ENCODE peak calls at places on chromosomes 11 and 22, in four cellular contexts. One of them, this sample, is unnamed.
A peak's percentile ranks its signal among the peaks of the same experiment; 100 is the strongest.

GRCh38 chr11:82843057-82843795 is 57.0 kb downstream of the PRCP start:
- DNase-seq in psoas muscle: no peak
- DNase-seq in PC-3: peak; percentile 82
- DNase-seq in adrenal gland: no peak
- DNase-seq in this sample: no peak

GRCh38 chr11:116473236-116473769 is 299.5 kb downstream of the BUD13 start:
- DNase-seq in psoas muscle: no peak
- DNase-seq in PC-3: no peak
- DNase-seq in adrenal gland: no peak
- DNase-seq in this sample: no peak

GRCh38 chr11:101127699-101128570 is 1.7 kb downstream of the PGR start:
- DNase-seq in psoas muscle: peak; percentile 19
- DNase-seq in PC-3: no peak
- DNase-seq in adrenal gland: peak; percentile 25
- DNase-seq in this sample: peak; percentile 11

GRCh38 chr11:43933226-43933607 is 9.2 kb upstream of the C11orf96 start:
- DNase-seq in psoas muscle: no peak
- DNase-seq in PC-3: no peak
- DNase-seq in adrenal gland: no peak
- DNase-seq in this sample: no peak

GRCh38 chr22:31093956-31094622 is 13.0 kb downstream of the SMTN start:
- DNase-seq in psoas muscle: peak; percentile 54
- DNase-seq in PC-3: no peak
- DNase-seq in adrenal gland: peak; percentile 15
- DNase-seq in this sample: no peak

GRCh38 chr11:72100462-72100861 is 2.6 kb downstream of the LAMTOR1 start:
- DNase-seq in psoas muscle: no peak
- DNase-seq in PC-3: no peak
- DNase-seq in adrenal gland: no peak
- DNase-seq in this sample: no peak

GRCh38 chr11:108307751-108308150 is 84.9 kb downstream of the ATM start:
- DNase-seq in psoas muscle: no peak
- DNase-seq in PC-3: no peak
- DNase-seq in adrenal gland: no peak
- DNase-seq in this sample: no peak

GRCh38 chr11:105553015-105553414 is 56.9 kb upstream of the GRIA4 start:
- DNase-seq in psoas muscle: no peak
- DNase-seq in PC-3: peak; percentile 64
- DNase-seq in adrenal gland: no peak
- DNase-seq in this sample: no peak

GRCh38 chr11:110196241-110196754 is 100.1 kb downstream of the RDX start:
- DNase-seq in psoas muscle: no peak
- DNase-seq in PC-3: peak; percentile 97
- DNase-seq in adrenal gland: no peak
- DNase-seq in this sample: no peak

GRCh38 chr11:69234740-69235710 is 58.9 kb upstream of the MYEOV start:
- DNase-seq in psoas muscle: no peak
- DNase-seq in PC-3: no peak
- DNase-seq in adrenal gland: no peak
- DNase-seq in this sample: no peak

GRCh38 chr11:89626366-89626765 is 83.7 kb upstream of the TRIM77 start:
- DNase-seq in psoas muscle: no peak
- DNase-seq in PC-3: no peak
- DNase-seq in adrenal gland: no peak
- DNase-seq in this sample: no peak

GRCh38 chr11:14417975-14418374 is 59.0 kb upstream of the RRAS2 start:
- DNase-seq in psoas muscle: no peak
- DNase-seq in PC-3: no peak
- DNase-seq in adrenal gland: no peak
- DNase-seq in this sample: no peak

GRCh38 chr11:118791015-118791960 is at the start of gene DDX6:
- DNase-seq in psoas muscle: peak; percentile 92
- DNase-seq in PC-3: peak; percentile 75
- DNase-seq in adrenal gland: peak; percentile 93
- DNase-seq in this sample: peak; percentile 95

GRCh38 chr11:19344661-19345518 is 104.1 kb upstream of the E2F8 start:
- DNase-seq in psoas muscle: peak; percentile 59
- DNase-seq in PC-3: peak; percentile 84
- DNase-seq in adrenal gland: peak; percentile 33
- DNase-seq in this sample: peak; percentile 54

GRCh38 chr11:19803506-19803998 is 90.9 kb downstream of the NAV2 start:
- DNase-seq in psoas muscle: no peak
- DNase-seq in PC-3: peak; percentile 60
- DNase-seq in adrenal gland: no peak
- DNase-seq in this sample: no peak

GRCh38 chr22:23431337-23432072 is 148.6 kb downstream of the IGLL1 start:
- DNase-seq in psoas muscle: no peak
- DNase-seq in PC-3: peak; percentile 2
- DNase-seq in adrenal gland: peak; percentile 32
- DNase-seq in this sample: no peak

GRCh38 chr11:108793611-108794010 is 128.7 kb downstream of the DDX10 start:
- DNase-seq in psoas muscle: no peak
- DNase-seq in PC-3: no peak
- DNase-seq in adrenal gland: no peak
- DNase-seq in this sample: no peak

GRCh38 chr11:119091083-119091650 is 6.5 kb downstream of the HMBS start:
- DNase-seq in psoas muscle: no peak
- DNase-seq in PC-3: no peak
- DNase-seq in adrenal gland: no peak
- DNase-seq in this sample: no peak

GRCh38 chr11:45393826-45394225 is 107.7 kb upstream of the SYT13 start:
- DNase-seq in psoas muscle: no peak
- DNase-seq in PC-3: no peak
- DNase-seq in adrenal gland: no peak
- DNase-seq in this sample: no peak

GRCh38 chr11:75797796-75798195 is 17.2 kb upstream of the UVRAG start:
- DNase-seq in psoas muscle: no peak
- DNase-seq in PC-3: peak; percentile 56
- DNase-seq in adrenal gland: no peak
- DNase-seq in this sample: no peak

GRCh38 chr11:73335204-73335923 is 27.3 kb downstream of the ARHGEF17 start:
- DNase-seq in psoas muscle: peak; percentile 82
- DNase-seq in PC-3: peak; percentile 94
- DNase-seq in adrenal gland: peak; percentile 73
- DNase-seq in this sample: peak; percentile 85

GRCh38 chr11:117495357-117495756 is 167.7 kb downstream of the CEP164 start:
- DNase-seq in psoas muscle: no peak
- DNase-seq in PC-3: no peak
- DNase-seq in adrenal gland: no peak
- DNase-seq in this sample: peak; percentile 52

GRCh38 chr22:43528601-43529360 is 117.0 kb downstream of the MPPED1 start:
- DNase-seq in psoas muscle: no peak
- DNase-seq in PC-3: no peak
- DNase-seq in adrenal gland: no peak
- DNase-seq in this sample: no peak

GRCh38 chr22:30637701-30638114 is 2.1 kb downstream of the SLC35E4 start:
- DNase-seq in psoas muscle: no peak
- DNase-seq in PC-3: no peak
- DNase-seq in adrenal gland: no peak
- DNase-seq in this sample: no peak

GRCh38 chr11:46710821-46711269 is 8.2 kb upstream of the F2 start:
- DNase-seq in psoas muscle: peak; percentile 75
- DNase-seq in PC-3: peak; percentile 43
- DNase-seq in adrenal gland: peak; percentile 94
- DNase-seq in this sample: no peak

GRCh38 chr11:123585206-123585605 is 69.2 kb downstream of the SCN3B start:
- DNase-seq in psoas muscle: no peak
- DNase-seq in PC-3: no peak
- DNase-seq in adrenal gland: no peak
- DNase-seq in this sample: no peak

GRCh38 chr22:46233231-46233630 is 16.9 kb downstream of the CDPF1 start:
- DNase-seq in psoas muscle: peak; percentile 62
- DNase-seq in PC-3: peak; percentile 54
- DNase-seq in adrenal gland: peak; percentile 94
- DNase-seq in this sample: peak; percentile 80

GRCh38 chr11:133619973-133620372 is 87.7 kb upstream of the OPCML start:
- DNase-seq in psoas muscle: no peak
- DNase-seq in PC-3: no peak
- DNase-seq in adrenal gland: no peak
- DNase-seq in this sample: no peak

GRCh38 chr11:95502522-95502921 is 271.5 kb upstream of the SESN3 start:
- DNase-seq in psoas muscle: no peak
- DNase-seq in PC-3: no peak
- DNase-seq in adrenal gland: no peak
- DNase-seq in this sample: no peak

GRCh38 chr11:15148181-15148580 is 33.5 kb downstream of the INSC start:
- DNase-seq in psoas muscle: no peak
- DNase-seq in PC-3: no peak
- DNase-seq in adrenal gland: no peak
- DNase-seq in this sample: no peak

GRCh38 chr11:93198221-93198650 is 445 bp upstream of the SLC36A4 start:
- DNase-seq in psoas muscle: no peak
- DNase-seq in PC-3: peak; percentile 55
- DNase-seq in adrenal gland: no peak
- DNase-seq in this sample: no peak

GRCh38 chr11:13993096-13993760 is 30.7 kb downstream of the SPON1 start:
- DNase-seq in psoas muscle: no peak
- DNase-seq in PC-3: no peak
- DNase-seq in adrenal gland: no peak
- DNase-seq in this sample: no peak

GRCh38 chr11:126583101-126583500 is 227.6 kb downstream of the ST3GAL4 start:
- DNase-seq in psoas muscle: no peak
- DNase-seq in PC-3: no peak
- DNase-seq in adrenal gland: no peak
- DNase-seq in this sample: no peak

GRCh38 chr11:126583594-126583993 is 228.1 kb downstream of the ST3GAL4 start:
- DNase-seq in psoas muscle: no peak
- DNase-seq in PC-3: no peak
- DNase-seq in adrenal gland: no peak
- DNase-seq in this sample: no peak

GRCh38 chr11:126586303-126586627 is 230.8 kb downstream of the ST3GAL4 start:
- DNase-seq in psoas muscle: no peak
- DNase-seq in PC-3: no peak
- DNase-seq in adrenal gland: no peak
- DNase-seq in this sample: no peak

GRCh38 chr11:126584028-126584427 is 228.5 kb downstream of the ST3GAL4 start:
- DNase-seq in psoas muscle: no peak
- DNase-seq in PC-3: no peak
- DNase-seq in adrenal gland: no peak
- DNase-seq in this sample: no peak

GRCh38 chr11:126585388-126586302 is 230.2 kb downstream of the ST3GAL4 start:
- DNase-seq in psoas muscle: peak; percentile 58
- DNase-seq in PC-3: peak; percentile 93
- DNase-seq in adrenal gland: peak; percentile 74
- DNase-seq in this sample: peak; percentile 69
- H3K4me3 ChIP-seq in psoas muscle: peak overlapping the region; percentile 35
- H3K4me3 ChIP-seq in PC-3: peak overlapping the region; percentile 32
- H3K4me3 ChIP-seq in adrenal gland: no peak overlapping the region
- H3K4me3 ChIP-seq in this sample: peak overlapping the region; percentile 11

DNA sequence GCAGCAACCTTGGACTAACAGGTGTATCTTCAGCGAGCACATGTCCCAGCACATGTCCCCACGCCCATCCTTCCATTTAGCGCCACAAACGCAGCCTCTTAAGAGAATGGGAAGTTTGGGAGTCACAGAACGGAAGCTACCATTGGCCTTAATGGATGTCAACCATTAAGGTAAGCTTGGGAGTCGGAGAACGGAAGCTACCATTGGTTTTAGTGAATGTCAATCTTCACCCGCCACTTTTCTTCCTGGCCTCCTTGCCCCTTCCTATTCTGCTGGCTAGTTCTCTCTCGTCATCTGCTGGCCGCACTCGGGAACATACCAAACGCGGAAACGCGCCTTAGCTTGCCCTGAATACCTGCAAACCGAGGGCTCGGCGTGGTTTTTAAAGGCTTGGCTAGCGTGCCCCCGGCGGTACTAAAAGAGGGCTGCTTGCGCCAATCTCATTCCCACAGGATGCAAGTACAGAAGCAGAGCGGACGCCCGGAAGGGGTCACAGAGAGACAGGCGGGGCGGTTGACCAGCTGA is 24.3 kb downstream of the GLYATL1 start:
- DNase-seq in psoas muscle: no peak
- DNase-seq in PC-3: no peak
- DNase-seq in adrenal gland: no peak
- DNase-seq in this sample: no peak
- TF ChIP-seq CTCF in psoas muscle: no peak
- TF ChIP-seq CTCF in PC-3: no peak
- TF ChIP-seq CTCF in adrenal gland: no peak
- TF ChIP-seq CTCF in this sample: no peak

DNA sequence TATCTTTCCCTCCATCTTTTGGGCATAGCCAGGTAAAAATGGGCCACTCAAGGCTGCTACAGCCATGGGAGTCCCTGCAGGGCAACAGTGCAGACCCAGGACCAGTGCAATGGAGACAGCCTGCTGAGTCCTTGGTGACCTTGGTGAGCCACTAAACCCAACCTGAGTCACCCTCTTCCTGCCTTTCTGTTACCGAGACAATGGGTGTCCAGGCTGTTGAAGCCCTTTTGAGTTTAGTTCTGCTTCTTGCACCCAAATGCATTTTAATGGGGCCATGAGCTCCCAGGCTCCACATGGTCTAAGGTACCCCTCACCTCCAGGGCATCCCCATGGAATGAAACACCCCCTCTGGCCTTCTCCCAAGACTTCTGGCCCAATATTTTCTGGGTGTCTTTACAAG is 874 bp upstream of the PLAAT4 start:
- DNase-seq in psoas muscle: no peak
- DNase-seq in PC-3: no peak
- DNase-seq in adrenal gland: no peak
- DNase-seq in this sample: no peak
- H3K4me1 ChIP-seq in psoas muscle: peaks cover 19% of the 10 kb centered on the region
- H3K4me1 ChIP-seq in PC-3: peaks cover 35% of the 10 kb centered on the region
- H3K4me1 ChIP-seq in adrenal gland: no peaks in the 10 kb centered on the region
- H3K4me1 ChIP-seq in this sample: no peaks in the 10 kb centered on the region

GRCh38 chr11:61963016-61963281 is 4.5 kb downstream of the FTH1 start:
- DNase-seq in psoas muscle: no peak
- DNase-seq in PC-3: no peak
- DNase-seq in adrenal gland: peak; percentile 59
- DNase-seq in this sample: no peak

GRCh38 chr11:61967177-61967923 is at the start of gene FTH1:
- DNase-seq in psoas muscle: peak; percentile 93
- DNase-seq in PC-3: peak; percentile 96
- DNase-seq in adrenal gland: peak; percentile 92
- DNase-seq in this sample: peak; percentile 87

GRCh38 chr11:61966673-61967176 is 709 bp downstream of the FTH1 start:
- DNase-seq in psoas muscle: no peak
- DNase-seq in PC-3: peak; percentile 49
- DNase-seq in adrenal gland: peak; percentile 47
- DNase-seq in this sample: no peak

GRCh38 chr11:61963282-61964057 is 4.0 kb downstream of the FTH1 start:
- DNase-seq in psoas muscle: no peak
- DNase-seq in PC-3: peak; percentile 48
- DNase-seq in adrenal gland: peak; percentile 52
- DNase-seq in this sample: no peak

GRCh38 chr11:61964941-61965282 is 2.5 kb downstream of the FTH1 start:
- DNase-seq in psoas muscle: no peak
- DNase-seq in PC-3: no peak
- DNase-seq in adrenal gland: no peak
- DNase-seq in this sample: no peak
- H3K4me3 ChIP-seq in psoas muscle: peak overlapping the region; percentile 86
- H3K4me3 ChIP-seq in PC-3: peak overlapping the region; percentile 95
- H3K4me3 ChIP-seq in adrenal gland: no peak overlapping the region
- H3K4me3 ChIP-seq in this sample: peak overlapping the region; percentile 91

GRCh38 chr11:128555606-128556005 is 31.8 kb downstream of the ETS1 start:
- DNase-seq in psoas muscle: no peak
- DNase-seq in PC-3: peak; percentile 54
- DNase-seq in adrenal gland: no peak
- DNase-seq in this sample: peak; percentile 53
- TF ChIP-seq CTCF in psoas muscle: peak; percentile 28
- TF ChIP-seq CTCF in PC-3: peak; percentile 77
- TF ChIP-seq CTCF in adrenal gland: peak; percentile 24
- TF ChIP-seq CTCF in this sample: peak; percentile 74

This sample was measured in BE2C.